ENCODE peak calls at places on chromosomes 3 and 15, in ten cellular contexts. F, E, T, Y, G, O, W, Z, H and A are unnamed samples.

GRCh38 chr3:165839296-165840076 is 2.3 kb upstream of the BCHE start:
- DNase-seq in F (no peak), E (no peak), T (peak), Y (no peak), G (no peak), O (no peak), W (no peak), Z (no peak), H (no peak), A (no peak)

GRCh38 chr3:196406806-196407470 is 25.3 kb downstream of the UBXN7 start:
- DNase-seq in F (no peak), E (no peak), T (peak), Y (no peak), G (no peak), O (no peak), W (no peak), Z (no peak), H (peak), A (peak)

GRCh38 chr3:8520816-8521415 is 19.3 kb downstream of the LMCD1 start:
- DNase-seq in F (no peak), E (no peak), T (no peak), Y (no peak), G (no peak), O (no peak), W (no peak), Z (no peak), H (no peak), A (no peak)

GRCh38 chr15:31365655-31366127 is 39.1 kb downstream of the KLF13 start:
- DNase-seq in F (no peak), E (peak), T (peak), Y (peak), G (peak), O (peak), W (no peak), Z (peak), H (no peak), A (peak)

GRCh38 chr3:180382781-180383180 is 219.2 kb upstream of the TTC14 start:
- DNase-seq in F (no peak), E (no peak), T (peak), Y (no peak), G (no peak), O (no peak), W (no peak), Z (peak), H (no peak), A (no peak)

GRCh38 chr15:26243382-26243781 is 380.3 kb upstream of the ATP10A start:
- DNase-seq in F (no peak), E (no peak), T (peak), Y (no peak), G (no peak), O (no peak), W (no peak), Z (no peak), H (no peak), A (no peak)

GRCh38 chr3:22039156-22039555 is 288.1 kb upstream of the ZNF385D start:
- DNase-seq in F (no peak), E (no peak), T (no peak), Y (no peak), G (no peak), O (no peak), W (no peak), Z (no peak), H (no peak), A (no peak)

GRCh38 chr3:132394334-132394733 is 23.0 kb upstream of the DNAJC13 start:
- DNase-seq in F (peak), E (no peak), T (no peak), Y (peak), G (no peak), O (no peak), W (no peak), Z (no peak), H (no peak), A (no peak)

GRCh38 chr3:150737874-150738679 is 24.9 kb downstream of the SIAH2 start:
- DNase-seq in F (no peak), E (no peak), T (peak), Y (no peak), G (peak), O (no peak), W (no peak), Z (peak), H (no peak), A (no peak)

GRCh38 chr3:152095472-152095871 is 173.3 kb upstream of the MBNL1 start:
- DNase-seq in F (no peak), E (no peak), T (no peak), Y (no peak), G (no peak), O (no peak), W (no peak), Z (no peak), H (no peak), A (no peak)

GRCh38 chr3:69079269-69080159 is 651 bp downstream of the UBA3 start:
- DNase-seq in F (peak), E (no peak), T (peak), Y (no peak), G (no peak), O (no peak), W (no peak), Z (peak), H (no peak), A (no peak)

GRCh38 chr3:128378631-128379347 is 87.9 kb downstream of the DNAJB8 start:
- DNase-seq in F (no peak), E (no peak), T (no peak), Y (peak), G (no peak), O (no peak), W (no peak), Z (no peak), H (no peak), A (peak)

GRCh38 chr15:90828111-90828510 is 40.3 kb upstream of the FURIN start:
- DNase-seq in F (no peak), E (no peak), T (no peak), Y (no peak), G (no peak), O (no peak), W (no peak), Z (no peak), H (no peak), A (no peak)

DNA sequence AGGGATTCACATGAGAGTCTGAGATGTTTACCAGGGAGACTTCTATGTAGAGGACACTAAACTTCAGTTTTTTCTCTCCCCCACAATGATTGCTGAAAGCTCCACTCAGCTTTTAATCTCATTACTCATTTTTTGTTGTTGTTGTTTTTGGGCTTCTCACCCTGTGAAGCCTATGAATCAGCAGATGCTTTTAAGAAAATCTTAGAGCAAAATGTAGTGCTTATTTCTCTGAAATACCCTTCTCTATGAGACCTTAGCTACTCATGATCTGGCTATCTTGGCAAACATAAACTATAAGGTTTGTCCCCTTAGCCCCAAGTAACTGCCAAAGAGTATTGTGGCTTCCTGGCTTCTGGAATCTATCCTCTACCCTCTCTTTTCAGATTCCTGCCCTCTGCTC is 537.3 kb downstream of the OCA2 start:
- DNase-seq in F (no peak), E (no peak), T (no peak), Y (no peak), G (no peak), O (no peak), W (no peak), Z (no peak), H (no peak), A (no peak)
- H3K4me3 ChIP-seq in F (no peak), E (no peak), T (no peak), Y (no peak), G (no peak), O (no peak), W (no peak), Z (no peak), H (no peak), A (no peak)

GRCh38 chr3:65406470-65406869 is 632.2 kb downstream of the MAGI1 start:
- DNase-seq in F (no peak), E (no peak), T (no peak), Y (no peak), G (no peak), O (no peak), W (no peak), Z (no peak), H (peak), A (no peak)

GRCh38 chr3:65400893-65401292 is 637.8 kb downstream of the MAGI1 start:
- DNase-seq in F (no peak), E (no peak), T (peak), Y (no peak), G (no peak), O (no peak), W (no peak), Z (no peak), H (no peak), A (no peak)

GRCh38 chr3:65402597-65402996 is 636.1 kb downstream of the MAGI1 start:
- DNase-seq in F (no peak), E (peak), T (peak), Y (no peak), G (no peak), O (no peak), W (peak), Z (peak), H (peak), A (peak)

GRCh38 chr3:65398953-65399352 is 639.8 kb downstream of the MAGI1 start:
- DNase-seq in F (peak), E (no peak), T (no peak), Y (no peak), G (no peak), O (no peak), W (no peak), Z (no peak), H (no peak), A (no peak)

DNA sequence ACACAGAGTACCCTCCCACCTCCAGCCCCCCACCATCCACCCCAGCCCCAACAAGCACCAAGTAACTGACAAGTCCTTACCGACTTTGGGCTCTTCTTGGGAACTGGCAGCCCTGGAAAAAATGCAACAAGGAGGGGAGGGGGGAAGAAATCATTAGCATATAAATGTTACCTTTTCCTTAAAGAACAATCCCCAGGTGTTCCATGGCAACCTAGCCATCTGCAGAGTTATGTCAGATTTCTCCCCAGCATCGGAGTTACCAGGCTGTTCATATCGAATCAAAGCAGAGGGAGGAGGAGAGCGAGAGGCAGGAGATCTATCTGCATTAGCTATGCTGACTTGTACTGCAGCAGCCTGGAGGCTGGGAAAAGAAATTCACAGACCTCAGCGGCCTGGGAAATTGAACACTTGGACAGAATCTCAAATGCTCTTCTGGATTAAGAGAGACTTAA is 637.3 kb downstream of the MAGI1 start:
- DNase-seq in F (no peak), E (no peak), T (peak), Y (no peak), G (no peak), O (no peak), W (no peak), Z (peak), H (no peak), A (no peak)
- H3K27ac ChIP-seq in F (no peak), E (no peak), T (peak), Y (no peak), G (no peak), O (no peak), W (no peak), Z (no peak), H (no peak), A (no peak)

DNA sequence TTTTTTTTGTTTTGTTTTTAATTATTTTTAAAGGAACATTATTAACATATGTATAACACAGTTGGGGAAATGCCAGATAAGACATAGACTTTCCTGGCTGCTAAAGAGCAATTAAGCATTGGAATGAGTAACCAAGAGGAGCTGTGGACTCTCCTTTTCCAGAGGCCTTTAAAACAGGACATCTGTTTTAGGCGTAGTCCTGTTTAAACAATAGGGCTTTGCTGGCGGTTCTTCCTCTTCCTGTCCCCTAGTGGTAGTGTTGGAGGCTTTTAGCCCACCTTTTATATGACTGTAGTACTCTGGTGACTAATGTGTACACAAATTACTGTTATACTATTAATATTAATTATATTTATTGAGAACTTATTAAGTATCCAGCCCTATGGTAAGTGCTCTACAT is 81.9 kb downstream of the PPARG start:
- DNase-seq in F (peak), E (no peak), T (peak), Y (no peak), G (no peak), O (no peak), W (no peak), Z (no peak), H (peak), A (no peak)
- TF ChIP-seq CTCF in F (no peak), E (no peak), T (peak), Y (peak), G (no peak), O (no peak), W (no peak), Z (peak), H (peak), A (no peak)

GRCh38 chr15:40770147-40770721 is 454 bp downstream of the C15orf62 start:
- DNase-seq in F (no peak), E (no peak), T (no peak), Y (no peak), G (no peak), O (no peak), W (no peak), Z (no peak), H (no peak), A (no peak)
- H3K4me3 ChIP-seq in F (no peak), E (peak), T (no peak), Y (no peak), G (no peak), O (no peak), W (no peak), Z (no peak), H (no peak), A (no peak)

GRCh38 chr15:69080203-69080957 is 65.9 kb downstream of the NOX5 start:
- DNase-seq in F (peak), E (no peak), T (peak), Y (no peak), G (no peak), O (no peak), W (no peak), Z (peak), H (no peak), A (no peak)
- H3K27ac ChIP-seq in F (peak), E (no peak), T (no peak), Y (peak), G (no peak), O (peak), W (no peak), Z (no peak), H (no peak), A (no peak)

DNA sequence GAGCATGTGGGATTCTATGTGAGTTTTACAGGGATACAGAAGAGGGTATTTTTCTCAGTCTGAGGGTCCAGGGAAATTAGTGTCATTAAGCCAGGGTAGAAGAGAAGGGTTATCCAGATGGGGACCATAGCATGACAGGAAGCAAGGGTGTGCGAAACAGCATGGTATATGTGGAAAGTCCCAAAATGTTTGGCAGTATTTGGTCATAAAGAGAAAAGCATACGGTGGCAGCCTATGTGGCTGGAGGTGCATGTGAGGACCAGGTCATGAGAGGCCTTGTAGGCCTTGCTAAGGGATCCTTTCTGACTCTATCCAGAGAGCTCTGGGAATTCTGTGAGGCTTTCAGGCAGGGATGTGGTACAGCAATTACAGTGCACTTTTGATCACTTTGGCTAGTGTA is 411.4 kb downstream of the AGBL1 start:
- DNase-seq in F (no peak), E (no peak), T (no peak), Y (no peak), G (no peak), O (no peak), W (no peak), Z (no peak), H (no peak), A (no peak)
- TF ChIP-seq CTCF in F (no peak), E (no peak), T (no peak), Y (no peak), G (no peak), O (no peak), W (no peak), Z (no peak), H (no peak), A (no peak)

GRCh38 chr3:52777959-52778805 is 783 bp downstream of the ITIH1 start:
- DNase-seq in F (no peak), E (peak), T (no peak), Y (no peak), G (no peak), O (no peak), W (no peak), Z (peak), H (no peak), A (no peak)
- H3K4me3 ChIP-seq in F (no peak), E (no peak), T (no peak), Y (no peak), G (no peak), O (no peak), W (no peak), Z (no peak), H (no peak), A (no peak)

DNA sequence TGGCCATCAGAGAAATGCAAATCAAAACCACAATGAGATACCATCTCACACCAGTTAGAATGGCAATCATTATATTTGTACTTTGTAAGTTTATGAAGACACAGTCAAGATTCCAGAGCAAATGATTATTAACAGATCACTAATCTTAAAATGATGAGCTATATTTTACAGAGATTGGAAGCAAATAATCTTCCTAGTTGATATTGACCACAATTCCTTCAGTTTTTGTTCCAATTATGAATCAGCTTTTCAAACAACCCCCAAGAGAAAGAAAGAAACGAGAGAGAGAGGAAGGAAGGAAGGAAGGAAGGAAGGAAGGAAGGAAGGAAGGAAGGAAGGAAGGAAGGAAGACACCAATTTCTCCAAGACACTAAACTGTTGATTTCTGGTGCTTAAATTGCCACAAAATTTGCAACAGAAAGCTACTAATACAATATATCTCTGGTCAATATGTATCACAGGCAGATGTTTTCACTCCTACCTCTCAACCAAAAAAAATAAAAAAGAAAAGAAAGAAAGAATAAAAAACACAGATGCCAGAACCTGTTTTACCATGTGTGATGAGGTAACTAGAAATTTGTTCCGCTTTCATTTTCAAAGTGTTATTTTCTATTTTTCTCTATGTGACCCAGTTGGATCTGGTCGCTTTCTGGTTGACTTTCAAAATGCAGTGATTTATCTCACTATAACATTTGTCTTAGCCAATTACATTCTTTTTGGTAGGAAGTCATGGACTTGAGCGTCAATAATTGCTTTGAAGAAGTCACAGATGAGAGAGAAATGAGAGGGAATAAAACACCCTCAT is 1609.6 kb downstream of the SI start:
- DNase-seq in F (no peak), E (no peak), T (no peak), Y (no peak), G (no peak), O (no peak), W (no peak), Z (no peak), H (no peak), A (no peak)
- H3K27ac ChIP-seq in F (no peak), E (no peak), T (no peak), Y (no peak), G (no peak), O (no peak), W (no peak), Z (no peak), H (no peak), A (no peak)

GRCh38 chr3:168620854-168621253 is 525.1 kb upstream of the GOLIM4 start:
- DNase-seq in F (peak), E (peak), T (peak), Y (no peak), G (no peak), O (no peak), W (no peak), Z (peak), H (peak), A (no peak)
- TF ChIP-seq CTCF in F (peak), E (peak), T (peak), Y (peak), G (no peak), O (no peak), W (peak), Z (peak), H (no peak), A (peak)